ENCODE peak calls at places on chromosome 14, in eight cellular contexts. K is activated T-cell treated with anti-CD3 and anti-CD28 coated beads for 48 hours; Q is activated effector memory CD4-positive, alpha-beta T cell treated with Interleukin-2 at 50 U/mL for 16 hours; V is HEK293T; A is ecto neural progenitor cell; M is lower lobe of right lung; E is T-helper 1 cell; D is stimulated activated CD4-positive, alpha-beta T cell treated with anti-CD3 and anti-CD28 coated beads, Interleukin-12 subunit alpha, Interleukin-12 subunit beta, amount 100 ng/mL, for 4 hours. H is an unnamed sample.
A peak's percentile ranks its signal among the peaks of the same experiment; 100 is the strongest.

GRCh38 chr14:105411985-105412767 is 7.5 kb upstream of the MTA1 start:
- DNase-seq in E (no peak), M (no peak), A (no peak), K (no peak), V (no peak), D (no peak), Q (no peak), H (no peak)

GRCh38 chr14:102672410-102672960 is 80.0 kb downstream of the RCOR1 start:
- DNase-seq in V (no peak), K (no peak), E (no peak), M (no peak), Q (no peak), D (no peak), A (no peak), H (no peak)

GRCh38 chr14:68449565-68450295 is 343.1 kb downstream of the ZFP36L1 start:
- DNase-seq in D (no peak), M (no peak), V (no peak), K (no peak), E (no peak), Q (no peak), A (no peak), H (no peak)

GRCh38 chr14:94679106-94679819 is 67.1 kb downstream of the SERPINA3 start:
- DNase-seq in A (peak; percentile 17), D (no peak), Q (no peak), E (no peak), V (no peak), K (no peak), M (no peak), H (no peak)

GRCh38 chr14:73238262-73238852 is 1.1 kb downstream of the PAPLN start:
- DNase-seq in D (no peak), A (no peak), E (no peak), M (no peak), Q (no peak), V (no peak), K (no peak), H (no peak)

GRCh38 chr14:22807432-22808087 is 7.7 kb downstream of the SLC7A7 start:
- DNase-seq in A (no peak), Q (no peak), V (no peak), K (no peak), D (no peak), E (no peak), M (no peak), H (no peak)

GRCh38 chr14:96567289-96567899 is 65.2 kb downstream of the PAPOLA start:
- DNase-seq in D (no peak), M (no peak), V (no peak), K (no peak), Q (no peak), E (no peak), A (no peak), H (no peak)

GRCh38 chr14:71647086-71647784 is 285.0 kb upstream of the RGS6 start:
- DNase-seq in D (no peak), V (no peak), A (no peak), M (no peak), E (no peak), K (no peak), Q (no peak), H (no peak)

GRCh38 chr14:53384073-53384472 is 230.9 kb upstream of the DDHD1 start:
- DNase-seq in A (no peak), E (no peak), K (no peak), Q (no peak), D (no peak), V (no peak), M (no peak), H (no peak)

GRCh38 chr14:53401646-53402045 is 248.5 kb upstream of the DDHD1 start:
- DNase-seq in A (no peak), E (no peak), M (no peak), Q (no peak), D (no peak), K (no peak), V (no peak), H (no peak)

GRCh38 chr14:21095430-21096205 is 2.8 kb downstream of the ZNF219 start:
- DNase-seq in V (no peak), E (no peak), A (no peak), M (no peak), K (no peak), D (no peak), Q (no peak), H (no peak)

GRCh38 chr14:62084020-62084419 is 321.8 kb downstream of the SNAPC1 start:
- DNase-seq in D (no peak), E (no peak), V (no peak), A (no peak), K (no peak), Q (no peak), M (no peak), H (no peak)

GRCh38 chr14:105030836-105031396 is 10.0 kb upstream of the CDCA4 start:
- DNase-seq in A (no peak), V (no peak), D (no peak), Q (no peak), E (no peak), M (peak; percentile 23), K (no peak), H (no peak)

GRCh38 chr14:32984531-32984930 is 45.9 kb downstream of the NPAS3 start:
- DNase-seq in A (no peak), E (no peak), K (no peak), Q (no peak), D (no peak), M (no peak), V (no peak), H (no peak)

GRCh38 chr14:22667881-22668280 is 23.7 kb upstream of the OR6J1 start:
- DNase-seq in D (no peak), Q (no peak), A (no peak), V (no peak), E (no peak), M (no peak), K (no peak), H (no peak)

GRCh38 chr14:92601757-92602417 is 88.3 kb downstream of the RIN3 start:
- DNase-seq in K (no peak), A (no peak), Q (no peak), D (no peak), M (no peak), V (no peak), E (no peak), H (no peak)

GRCh38 chr14:27387458-27387857 is 789.6 kb upstream of the NOVA1 start:
- DNase-seq in Q (no peak), M (no peak), E (no peak), K (no peak), V (no peak), A (no peak), D (no peak), H (no peak)

GRCh38 chr14:56412453-56413434 is 166.9 kb upstream of the TMEM260 start:
- DNase-seq in Q (no peak), V (no peak), K (no peak), A (no peak), M (no peak), E (no peak), D (no peak), H (no peak)

GRCh38 chr14:95039993-95040348 is 117.4 kb downstream of the DICER1 start:
- DNase-seq in K (no peak), M (no peak), Q (no peak), E (no peak), A (peak; percentile 20), D (no peak), V (no peak), H (no peak)